ENCODE peak calls at places on chromosome 7, in four cellular contexts. P, N, R and M are unnamed samples.

GRCh38 chr7:94295805-94296204 is 98.9 kb upstream of the COL1A2 start:
- DNase-seq in P (no peak), R (peak), N (no peak), M (peak)

GRCh38 chr7:117630907-117631564 is 151.2 kb downstream of the CFTR start:
- DNase-seq in P (no peak), N (no peak), R (no peak), M (no peak)

GRCh38 chr7:124856299-124856888 is 73.2 kb downstream of the POT1 start:
- DNase-seq in N (no peak), P (no peak), R (peak), M (peak)

GRCh38 chr7:129617607-129618006 is 6.1 kb downstream of the NRF1 start:
- DNase-seq in P (no peak), N (no peak), R (peak), M (no peak)

GRCh38 chr7:80636709-80637108 is 1.7 kb upstream of the CD36 start:
- DNase-seq in P (no peak), R (no peak), N (no peak), M (no peak)

GRCh38 chr7:47968852-47969774 is 10.3 kb downstream of the HUS1 start:
- DNase-seq in P (peak), R (peak), N (peak), M (peak)

GRCh38 chr7:77831481-77831880 is 32.9 kb downstream of the PHTF2 start:
- DNase-seq in N (no peak), R (no peak), P (no peak), M (no peak)

GRCh38 chr7:123557016-123557630 is 495 bp downstream of the NDUFA5 start:
- DNase-seq in R (peak), N (no peak), P (no peak), M (no peak)

GRCh38 chr7:18320971-18321567 is 174.5 kb upstream of the HDAC9 start:
- DNase-seq in N (no peak), R (peak), P (no peak), M (peak)

GRCh38 chr7:445020-445419 is 74.6 kb downstream of the PDGFA start:
- DNase-seq in R (no peak), P (no peak), N (no peak), M (no peak)